ENCODE peak calls at places on chromosomes 5 and 9, in five cellular contexts. I is HepG2; X is tibial artery; B is heart left ventricle; M is effector memory CD4-positive, alpha-beta T cell. Q is an unnamed sample.

GRCh38 chr9:123611228-123611627 is 255.2 kb downstream of the CRB2 start:
- DNase-seq in B (no peak), I (no peak), X (no peak), M (no peak), Q (no peak)

GRCh38 chr5:96808541-96808828 is 740 bp upstream of the ERAP1 start:
- DNase-seq in X (no peak), M (no peak), B (no peak), I (no peak), Q (no peak)

GRCh38 chr9:87322840-87323635 is 174.6 kb upstream of the DAPK1 start:
- DNase-seq in X (no peak), B (no peak), M (no peak), I (no peak), Q (no peak)

GRCh38 chr9:37034320-37034937 is 361 bp upstream of the PAX5 start:
- DNase-seq in X (no peak), I (no peak), B (no peak), M (no peak), Q (no peak)

GRCh38 chr9:137626448-137626847 is 7.6 kb downstream of the EHMT1 start:
- DNase-seq in X (no peak), I (no peak), M (no peak), B (no peak), Q (no peak)

GRCh38 chr5:20680718-20681302 is 692.8 kb upstream of the CDH18 start:
- DNase-seq in I (no peak), B (no peak), X (no peak), M (no peak), Q (no peak)

GRCh38 chr9:117494401-117495130 is 79.7 kb upstream of the ASTN2 start:
- DNase-seq in X (no peak), M (no peak), I (no peak), B (no peak), Q (no peak)

GRCh38 chr5:142013734-142014495 is 1.1 kb upstream of the GNPDA1 start:
- DNase-seq in M (no peak), I (peak), B (peak), X (peak), Q (peak)

GRCh38 chr9:135662758-135663450 is at the start of gene LCN9:
- DNase-seq in M (no peak), I (no peak), B (no peak), X (peak), Q (peak)

GRCh38 chr9:74951725-74952151 is 974 bp downstream of the C9orf40 start:
- DNase-seq in M (peak), X (peak), I (peak), B (peak), Q (peak)

GRCh38 chr9:89588271-89588879 is 16.4 kb upstream of the GADD45G start:
- DNase-seq in X (no peak), M (no peak), B (no peak), I (no peak), Q (no peak)

GRCh38 chr5:72507360-72508238 is at the start of gene ZNF366:
- DNase-seq in B (no peak), X (no peak), M (no peak), I (no peak), Q (no peak)

GRCh38 chr9:81589819-81590218 is 99.5 kb downstream of the TLE1 start:
- DNase-seq in X (no peak), I (no peak), M (no peak), B (no peak), Q (peak)

GRCh38 chr9:30020161-30020560 is 2364.3 kb upstream of the ACO1 start:
- DNase-seq in I (no peak), B (no peak), X (no peak), M (no peak), Q (no peak)

GRCh38 chr5:139709587-139710369 is 61.6 kb downstream of the CXXC5 start:
- DNase-seq in B (peak), X (no peak), M (no peak), I (no peak), Q (peak)

GRCh38 chr9:112550531-112550930 is 63.9 kb downstream of the KIAA1958 start:
- DNase-seq in B (no peak), I (no peak), M (no peak), X (no peak), Q (no peak)

GRCh38 chr5:88785396-88786216 is 97.4 kb downstream of the MEF2C start:
- DNase-seq in X (no peak), B (peak), I (no peak), M (no peak), Q (no peak)

GRCh38 chr5:173222466-173222865 is 12.5 kb downstream of the NKX2-5 start:
- DNase-seq in M (no peak), I (no peak), X (no peak), B (no peak), Q (no peak)

GRCh38 chr5:163104496-163104895 is 332.9 kb upstream of the CCNG1 start:
- DNase-seq in X (no peak), I (no peak), B (no peak), M (no peak), Q (no peak)

GRCh38 chr9:21295992-21296391 is 9.1 kb downstream of the IFNA5 start:
- DNase-seq in B (no peak), I (no peak), M (no peak), X (no peak), Q (no peak)

GRCh38 chr5:178389031-178389729 is 156.6 kb upstream of the PHYKPL start:
- DNase-seq in I (no peak), X (no peak), B (no peak), M (no peak), Q (peak)

GRCh38 chr9:113578877-113579269 is 115.3 kb downstream of the RGS3 start:
- DNase-seq in M (peak), X (no peak), B (no peak), I (no peak), Q (peak)

GRCh38 chr9:15936316-15936869 is 383.6 kb downstream of the CCDC171 start:
- DNase-seq in X (no peak), M (no peak), I (no peak), B (peak), Q (peak)

GRCh38 chr5:113232246-113232645 is 202.5 kb downstream of the TSSK1B start:
- DNase-seq in M (no peak), B (no peak), X (no peak), I (no peak), Q (no peak)

GRCh38 chr9:109799792-109800191 is 19.8 kb downstream of the PALM2AKAP2 start:
- DNase-seq in X (no peak), B (no peak), I (no peak), M (no peak), Q (no peak)

GRCh38 chr5:1183424-1184162 is 17.8 kb upstream of the SLC6A19 start:
- DNase-seq in X (no peak), B (no peak), M (no peak), I (no peak), Q (peak)

GRCh38 chr5:172887735-172888134 is 53.7 kb downstream of the ERGIC1 start:
- DNase-seq in I (no peak), B (peak), X (no peak), M (no peak), Q (no peak)

GRCh38 chr5:14812166-14812565 is 59.4 kb downstream of the ANKH start:
- DNase-seq in B (no peak), X (no peak), I (no peak), M (no peak), Q (no peak)

GRCh38 chr5:133439859-133440258 is 172.5 kb downstream of the FSTL4 start:
- DNase-seq in B (no peak), I (no peak), M (no peak), X (no peak), Q (no peak)

GRCh38 chr5:80346055-80346454 is 26.3 kb downstream of the SPZ1 start:
- DNase-seq in I (peak), B (no peak), X (no peak), M (peak), Q (no peak)

GRCh38 chr5:52811067-52811749 is 23.5 kb downstream of the ITGA1 start:
- DNase-seq in B (no peak), I (no peak), X (peak), M (no peak), Q (peak)

DNA sequence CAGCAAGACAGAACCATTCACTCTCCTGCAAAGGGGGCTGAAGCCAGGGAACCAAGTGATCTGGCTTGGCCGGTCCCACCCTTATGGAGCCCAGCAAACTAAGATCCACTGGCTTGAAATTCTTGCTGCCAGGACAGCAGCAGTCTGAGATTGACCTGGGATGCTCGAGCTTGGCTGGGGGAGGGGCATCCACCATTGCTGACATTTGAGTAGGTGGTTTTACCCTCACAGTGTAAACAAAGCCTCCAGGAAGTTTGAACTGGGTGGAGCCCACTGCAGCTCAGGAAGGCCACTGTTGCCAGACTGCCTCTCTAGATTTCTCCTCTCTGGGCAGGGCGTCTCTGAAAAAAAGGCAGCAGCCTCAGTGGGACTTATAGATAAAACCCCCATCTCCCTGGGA is 60.5 kb downstream of the TNFSF8 start:
- DNase-seq in B (no peak), M (no peak), X (no peak), I (peak), Q (no peak)
- H3K27ac ChIP-seq in B (no peak), M (no peak), X (no peak), I (no peak), Q (no peak)

GRCh38 chr9:100346836-100347235 is 5.9 kb downstream of the TEX10 start:
- DNase-seq in I (no peak), M (no peak), B (no peak), X (no peak), Q (no peak)

GRCh38 chr9:100351508-100351907 is 1.2 kb downstream of the TEX10 start:
- DNase-seq in X (no peak), M (no peak), I (no peak), B (no peak), Q (no peak)

GRCh38 chr9:100352201-100352726 is 478 bp downstream of the TEX10 start:
- DNase-seq in M (peak), X (peak), B (peak), I (no peak), Q (peak)

GRCh38 chr9:100352727-100353505 is at the start of gene TEX10:
- DNase-seq in X (peak), M (peak), I (peak), B (peak), Q (peak)

DNA sequence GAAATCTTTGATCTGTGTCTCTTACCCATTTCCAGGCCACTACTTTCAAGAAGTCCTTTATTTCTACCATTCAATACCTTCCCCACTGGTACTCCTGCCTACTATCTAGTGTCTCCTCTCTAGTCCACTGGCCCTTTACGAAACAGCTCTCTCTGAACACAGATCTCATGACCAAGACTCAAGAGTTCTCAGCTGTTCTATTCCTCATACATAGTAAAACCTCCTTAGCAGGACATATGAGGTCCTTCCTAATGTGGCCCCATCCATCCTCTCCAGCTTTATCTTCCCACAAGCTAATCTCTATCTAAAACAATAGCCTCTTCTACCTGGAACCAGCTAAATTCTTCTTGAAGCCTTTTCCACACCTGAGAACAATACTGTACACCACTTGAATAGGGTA is 2.6 kb downstream of the TEX10 start:
- DNase-seq in X (no peak), B (no peak), M (no peak), I (no peak), Q (no peak)
- H3K4me3 ChIP-seq in X (no peak), B (no peak), M (no peak), I (peak), Q (no peak)

GRCh38 chr9:93118863-93119702 is 15.0 kb downstream of the NINJ1 start:
- DNase-seq in I (no peak), M (no peak), B (no peak), X (peak), Q (peak)
- H3K27ac ChIP-seq in I (peak), M (no peak), B (peak), X (peak), Q (peak)

DNA sequence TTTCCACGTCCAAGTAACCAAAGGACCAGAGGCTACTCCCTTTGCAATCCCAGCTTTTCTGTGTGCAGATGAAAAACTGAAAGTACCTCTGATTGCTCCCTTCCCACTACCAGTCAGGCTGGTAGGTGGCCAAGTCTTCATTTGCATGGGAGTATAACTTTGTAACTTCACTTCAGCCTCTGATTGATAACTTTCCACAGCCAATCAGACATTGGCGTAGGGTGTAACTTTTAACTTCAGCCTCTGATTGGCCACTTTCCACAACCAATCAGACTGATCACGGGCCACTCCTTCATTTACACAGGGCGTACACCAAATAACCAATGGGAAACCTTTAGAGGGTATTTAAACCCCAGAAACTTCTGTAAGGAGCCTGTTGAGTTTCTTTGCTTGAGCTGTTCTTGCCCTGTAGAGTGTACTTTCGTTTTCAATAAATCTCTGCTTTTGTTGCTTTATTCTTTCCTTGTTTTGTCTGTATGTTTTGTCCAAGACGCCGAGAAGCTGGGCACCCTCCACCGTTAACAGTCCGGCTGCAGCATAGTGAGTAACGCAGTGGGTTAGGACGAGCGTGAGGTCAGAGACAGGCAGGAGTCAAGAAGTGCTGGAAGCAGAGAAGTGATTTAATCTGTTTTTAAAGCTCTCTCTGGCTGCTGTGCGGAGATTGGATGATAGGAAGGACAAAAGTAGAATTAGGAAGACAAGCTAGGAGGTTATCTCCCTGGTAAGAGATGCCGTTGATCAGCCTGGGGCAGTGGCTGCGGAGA is 3.5 kb upstream of the EXOSC2 start:
- DNase-seq in M (no peak), X (peak), I (peak), B (peak), Q (no peak)
- H3K4me3 ChIP-seq in M (no peak), X (peak), I (peak), B (peak), Q (peak)

Q was measured in kidney.